ENCODE peak calls at places on chromosomes 11 and 22, in six cellular contexts. O is prostate gland, W is K562, X is sigmoid colon, E is tibial nerve, H is lower leg skin. P is an unnamed sample.
A peak's percentile ranks its signal among the peaks of the same experiment; 100 is the strongest.

GRCh38 chr11:12235549-12235944 is 125.2 kb downstream of the MICAL2 start:
- DNase-seq in O (no peak), W (no peak), X (no peak), E (no peak), H (no peak), P (no peak)

GRCh38 chr11:12882670-12883069 is 126.4 kb upstream of the RASSF10 start:
- DNase-seq in O (no peak), W (no peak), X (no peak), E (no peak), H (no peak), P (no peak)

GRCh38 chr11:78290293-78291176 is 101.8 kb downstream of the USP35 start:
- DNase-seq in O (no peak), W (peak; percentile 42), X (no peak), E (peak; percentile 88), H (peak; percentile 85), P (no peak)

GRCh38 chr11:43639920-43640319 is 40.6 kb upstream of the HSD17B12 start:
- DNase-seq in O (no peak), W (no peak), X (no peak), E (no peak), H (no peak), P (no peak)

GRCh38 chr22:35379146-35379993 is 1.5 kb upstream of the HMOX1 start:
- DNase-seq in O (no peak), W (no peak), X (no peak), E (no peak), H (no peak), P (no peak)

GRCh38 chr11:2787816-2788750 is 88.3 kb upstream of the KCNQ1OT1 start:
- DNase-seq in O (peak; percentile 1), W (no peak), X (peak; percentile 41), E (no peak), H (no peak), P (no peak)

GRCh38 chr11:8101421-8101820 is 20.4 kb downstream of the TUB start:
- DNase-seq in O (no peak), W (no peak), X (peak; percentile 32), E (peak; percentile 1), H (peak; percentile 8), P (no peak)

GRCh38 chr11:130915556-130916237 is 582 bp downstream of the SNX19 start:
- DNase-seq in O (no peak), W (no peak), X (no peak), E (no peak), H (no peak), P (no peak)

GRCh38 chr11:112206071-112206470 is 20.2 kb upstream of the PTS start:
- DNase-seq in O (no peak), W (no peak), X (peak; percentile 60), E (no peak), H (no peak), P (no peak)

GRCh38 chr11:119774180-119774763 is 45.3 kb upstream of the NECTIN1 start:
- DNase-seq in O (no peak), W (no peak), X (no peak), E (no peak), H (no peak), P (no peak)

GRCh38 chr11:87148749-87149148 is 111.0 kb downstream of the TMEM135 start:
- DNase-seq in O (no peak), W (no peak), X (no peak), E (no peak), H (no peak), P (no peak)

GRCh38 chr11:123063396-123064267 is 1.7 kb upstream of the HSPA8 start:
- DNase-seq in O (peak; percentile 25), W (no peak), X (peak; percentile 79), E (peak; percentile 63), H (peak; percentile 54), P (no peak)

GRCh38 chr11:20070459-20070858 is 89.8 kb downstream of the DBX1 start:
- DNase-seq in O (peak; percentile 34), W (no peak), X (no peak), E (no peak), H (no peak), P (no peak)

GRCh38 chr11:12195773-12196172 is 85.4 kb downstream of the MICAL2 start:
- DNase-seq in O (no peak), W (peak; percentile 33), X (no peak), E (no peak), H (no peak), P (no peak)

GRCh38 chr11:29634248-29634647 is 382.6 kb downstream of the KCNA4 start:
- DNase-seq in O (no peak), W (no peak), X (no peak), E (no peak), H (no peak), P (no peak)

GRCh38 chr22:43876866-43877509 is 14.7 kb upstream of the SULT4A1 start:
- DNase-seq in O (no peak), W (no peak), X (peak; percentile 27), E (no peak), H (no peak), P (no peak)

GRCh38 chr22:45448431-45448830 is 34.9 kb downstream of the RIBC2 start:
- DNase-seq in O (no peak), W (no peak), X (peak; percentile 79), E (peak; percentile 69), H (peak; percentile 76), P (no peak)

GRCh38 chr11:69639843-69640242 is 1.1 kb upstream of the CCND1 start:
- DNase-seq in O (no peak), W (no peak), X (no peak), E (no peak), H (no peak), P (no peak)

GRCh38 chr11:69642549-69642912 is 1.6 kb downstream of the CCND1 start:
- DNase-seq in O (no peak), W (peak; percentile 59), X (peak; percentile 65), E (no peak), H (no peak), P (no peak)

GRCh38 chr11:69641681-69642548 is 959 bp downstream of the CCND1 start:
- DNase-seq in O (no peak), W (peak; percentile 45), X (peak; percentile 61), E (no peak), H (no peak), P (no peak)

GRCh38 chr11:69640260-69640994 is 529 bp upstream of the CCND1 start:
- DNase-seq in O (no peak), W (no peak), X (peak; percentile 66), E (no peak), H (no peak), P (no peak)

GRCh38 chr11:69640995-69641581 is at the start of gene CCND1:
- DNase-seq in O (peak; percentile 80), W (peak; percentile 48), X (peak; percentile 77), E (peak; percentile 32), H (no peak), P (peak; percentile 69)
- TF ChIP-seq POLR2A in O (peak; percentile 72), W (peak; percentile 58), X (peak; percentile 56), E (peak; percentile 58), H (no peak), P (peak; percentile 99)

GRCh38 chr11:5689551-5689983 is at the start of gene TRIM22:
- DNase-seq in O (peak; percentile 38), W (no peak), X (no peak), E (peak; percentile 62), H (peak; percentile 35), P (peak; percentile 29)
- TF ChIP-seq POLR2A in O (peak; percentile 44), W (no peak), X (no peak), E (peak; percentile 26), H (no peak), P (no peak)

GRCh38 chr11:95544095-95544795 is 245.3 kb downstream of the FAM76B start:
- DNase-seq in O (no peak), W (no peak), X (no peak), E (no peak), H (no peak), P (no peak)

GRCh38 chr11:95549276-95549675 is 240.3 kb downstream of the FAM76B start:
- DNase-seq in O (no peak), W (no peak), X (no peak), E (no peak), H (no peak), P (no peak)

GRCh38 chr11:95545116-95545875 is 244.3 kb downstream of the FAM76B start:
- DNase-seq in O (no peak), W (peak; percentile 27), X (no peak), E (no peak), H (no peak), P (no peak)

GRCh38 chr11:95547974-95548373 is 241.6 kb downstream of the FAM76B start:
- DNase-seq in O (no peak), W (no peak), X (no peak), E (no peak), H (no peak), P (no peak)

DNA sequence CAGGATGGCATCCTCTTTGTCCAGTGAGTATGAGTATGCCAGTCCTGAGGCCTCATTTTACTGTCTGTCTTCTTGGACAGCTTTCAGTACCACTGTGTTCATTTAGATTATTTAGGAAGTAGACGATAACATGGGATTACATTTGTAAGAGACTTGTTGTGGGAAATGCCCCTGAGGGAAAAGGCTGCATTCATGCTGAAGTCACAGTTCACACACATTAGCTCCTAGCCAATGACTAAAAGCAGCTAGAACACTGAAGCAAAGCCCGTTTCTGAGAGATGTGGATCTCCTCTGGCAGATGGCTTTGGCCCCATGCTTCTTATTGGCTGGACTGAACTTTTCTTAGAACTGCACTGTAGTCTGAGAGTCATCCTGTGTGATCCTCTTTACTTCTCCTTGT is 242.4 kb downstream of the FAM76B start:
- DNase-seq in O (no peak), W (no peak), X (no peak), E (no peak), H (no peak), P (no peak)
- TF ChIP-seq POLR2A in O (no peak), W (no peak), X (no peak), E (no peak), H (no peak), P (no peak)

GRCh38 chr11:117098269-117099231 is at the start of gene SIK3:
- DNase-seq in O (peak; percentile 91), W (peak; percentile 98), X (peak; percentile 97), E (peak; percentile 86), H (peak; percentile 85), P (peak; percentile 87)
- TF ChIP-seq POLR2A in O (peak; percentile 71), W (peak; percentile 63), X (peak; percentile 51), E (peak; percentile 81), H (peak; percentile 21), P (peak; percentile 52)

GRCh38 chr11:31827458-31828206 is 16.5 kb upstream of the PAX6 start:
- DNase-seq in O (no peak), W (no peak), X (no peak), E (no peak), H (no peak), P (no peak)
- TF ChIP-seq POLR2A in O (no peak), W (no peak), X (no peak), E (no peak), H (no peak), P (no peak)

DNA sequence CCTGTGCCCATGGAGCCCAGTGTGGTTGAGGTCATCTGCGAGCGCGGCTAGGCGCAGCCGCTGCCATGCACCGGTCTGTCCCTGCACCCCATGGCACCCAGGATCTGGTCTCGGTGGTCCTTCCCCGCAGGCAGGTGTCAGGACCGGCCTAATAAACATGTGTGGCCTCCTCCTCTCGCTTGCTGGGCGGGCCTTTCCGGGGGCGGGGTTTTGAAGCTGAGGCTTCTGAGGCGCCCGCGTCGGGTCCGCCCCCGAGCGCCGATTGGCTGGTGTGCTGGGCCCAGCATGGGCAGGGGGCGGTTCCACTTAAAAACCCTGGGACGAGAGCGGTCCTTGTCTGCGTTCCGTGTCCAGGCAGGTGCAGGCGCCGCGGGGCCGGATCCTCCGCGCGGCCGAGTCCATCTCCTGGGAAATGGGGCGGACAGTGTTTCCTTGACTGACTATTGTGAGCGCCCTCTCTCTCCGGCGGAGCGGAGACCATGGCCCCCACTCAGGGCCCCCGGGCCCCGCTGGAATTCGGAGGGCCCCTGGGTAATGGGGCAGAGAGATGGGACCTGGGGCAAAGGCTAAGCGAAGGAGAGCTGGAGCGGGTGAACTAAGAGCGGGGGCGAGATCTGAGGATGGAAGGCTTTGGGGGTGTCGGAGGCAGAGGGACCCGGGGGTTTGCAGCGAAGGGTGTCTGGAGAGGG is at the start of gene TM7SF2:
- DNase-seq in O (peak; percentile 97), W (peak; percentile 96), X (peak; percentile 98), E (peak; percentile 92), H (peak; percentile 92), P (no peak)
- TF ChIP-seq POLR2A in O (peak; percentile 94), W (peak; percentile 88), X (peak; percentile 80), E (peak; percentile 76), H (no peak), P (no peak)